ENCODE peak calls at places on chromosomes 2 and 18, in seven cellular contexts. One of them, this sample, is unnamed.
A peak's percentile ranks its signal among the peaks of the same experiment; 100 is the strongest.

GRCh38 chr18:11866329-11866728 is 15.1 kb downstream of the CHMP1B start:
- DNase-seq in HCT116: no peak
- DNase-seq in H1: no peak
- DNase-seq in HepG2: no peak
- DNase-seq in GM12878: no peak
- DNase-seq in SK-N-SH: no peak
- DNase-seq in K562: no peak
- DNase-seq in this sample: no peak

GRCh38 chr18:43596106-43596712 is 318.9 kb upstream of the SYT4 start:
- DNase-seq in HCT116: no peak
- DNase-seq in H1: no peak
- DNase-seq in HepG2: peak; percentile 13
- DNase-seq in GM12878: no peak
- DNase-seq in SK-N-SH: peak; percentile 61
- DNase-seq in K562: peak; percentile 2
- DNase-seq in this sample: peak; percentile 38

GRCh38 chr18:48085781-48086487 is 155.5 kb upstream of the SMAD2 start:
- DNase-seq in HCT116: no peak
- DNase-seq in H1: no peak
- DNase-seq in HepG2: no peak
- DNase-seq in GM12878: no peak
- DNase-seq in SK-N-SH: no peak
- DNase-seq in K562: no peak
- DNase-seq in this sample: no peak

GRCh38 chr2:102005989-102006885 is 14.5 kb downstream of the IL1R2 start:
- DNase-seq in HCT116: peak; percentile 44
- DNase-seq in H1: peak; percentile 9
- DNase-seq in HepG2: peak; percentile 73
- DNase-seq in GM12878: no peak
- DNase-seq in SK-N-SH: peak; percentile 47
- DNase-seq in K562: peak; percentile 70
- DNase-seq in this sample: peak; percentile 48

GRCh38 chr2:239832995-239833727 is 192.0 kb downstream of the NDUFA10 start:
- DNase-seq in HCT116: no peak
- DNase-seq in H1: no peak
- DNase-seq in HepG2: no peak
- DNase-seq in GM12878: no peak
- DNase-seq in SK-N-SH: peak; percentile 5
- DNase-seq in K562: no peak
- DNase-seq in this sample: no peak

GRCh38 chr18:939958-940357 is 35.3 kb downstream of the ADCYAP1 start:
- DNase-seq in HCT116: no peak
- DNase-seq in H1: no peak
- DNase-seq in HepG2: no peak
- DNase-seq in GM12878: no peak
- DNase-seq in SK-N-SH: no peak
- DNase-seq in K562: no peak
- DNase-seq in this sample: no peak

GRCh38 chr2:9950521-9951271 is 797 bp upstream of the GRHL1 start:
- DNase-seq in HCT116: no peak
- DNase-seq in H1: no peak
- DNase-seq in HepG2: no peak
- DNase-seq in GM12878: no peak
- DNase-seq in SK-N-SH: no peak
- DNase-seq in K562: peak; percentile 65
- DNase-seq in this sample: peak; percentile 59

GRCh38 chr18:55321268-55322175 is 266.5 kb downstream of the TCF4 start:
- DNase-seq in HCT116: no peak
- DNase-seq in H1: no peak
- DNase-seq in HepG2: no peak
- DNase-seq in GM12878: peak; percentile 75
- DNase-seq in SK-N-SH: peak; percentile 39
- DNase-seq in K562: no peak
- DNase-seq in this sample: no peak

GRCh38 chr18:43525149-43525548 is 247.9 kb upstream of the SYT4 start:
- DNase-seq in HCT116: no peak
- DNase-seq in H1: no peak
- DNase-seq in HepG2: no peak
- DNase-seq in GM12878: no peak
- DNase-seq in SK-N-SH: peak; percentile 27
- DNase-seq in K562: no peak
- DNase-seq in this sample: no peak

GRCh38 chr2:27720004-27720551 is 51.4 kb upstream of the MRPL33 start:
- DNase-seq in HCT116: peak; percentile 89
- DNase-seq in H1: no peak
- DNase-seq in HepG2: peak; percentile 54
- DNase-seq in GM12878: no peak
- DNase-seq in SK-N-SH: no peak
- DNase-seq in K562: peak; percentile 40
- DNase-seq in this sample: no peak

GRCh38 chr2:96408631-96409542 is 73.3 kb downstream of the NCAPH start:
- DNase-seq in HCT116: no peak
- DNase-seq in H1: no peak
- DNase-seq in HepG2: peak; percentile 31
- DNase-seq in GM12878: no peak
- DNase-seq in SK-N-SH: no peak
- DNase-seq in K562: no peak
- DNase-seq in this sample: no peak

GRCh38 chr2:189014426-189015138 is 40.4 kb downstream of the COL3A1 start:
- DNase-seq in HCT116: no peak
- DNase-seq in H1: no peak
- DNase-seq in HepG2: no peak
- DNase-seq in GM12878: no peak
- DNase-seq in SK-N-SH: no peak
- DNase-seq in K562: no peak
- DNase-seq in this sample: no peak

GRCh38 chr2:80231421-80231820 is 73.1 kb downstream of the LRRTM1 start:
- DNase-seq in HCT116: no peak
- DNase-seq in H1: no peak
- DNase-seq in HepG2: no peak
- DNase-seq in GM12878: no peak
- DNase-seq in SK-N-SH: no peak
- DNase-seq in K562: no peak
- DNase-seq in this sample: no peak

GRCh38 chr18:26052497-26052896 is 37.9 kb downstream of the SS18 start:
- DNase-seq in HCT116: no peak
- DNase-seq in H1: no peak
- DNase-seq in HepG2: no peak
- DNase-seq in GM12878: no peak
- DNase-seq in SK-N-SH: no peak
- DNase-seq in K562: no peak
- DNase-seq in this sample: no peak

GRCh38 chr2:120205901-120206581 is 17.2 kb downstream of the TMEM185B start:
- DNase-seq in HCT116: no peak
- DNase-seq in H1: no peak
- DNase-seq in HepG2: no peak
- DNase-seq in GM12878: no peak
- DNase-seq in SK-N-SH: peak; percentile 55
- DNase-seq in K562: peak; percentile 57
- DNase-seq in this sample: no peak

GRCh38 chr2:200168641-200169265 is 137.7 kb upstream of the SPATS2L start:
- DNase-seq in HCT116: no peak
- DNase-seq in H1: no peak
- DNase-seq in HepG2: no peak
- DNase-seq in GM12878: no peak
- DNase-seq in SK-N-SH: no peak
- DNase-seq in K562: no peak
- DNase-seq in this sample: no peak

GRCh38 chr2:166805753-166806152 is 82.5 kb upstream of the XIRP2 start:
- DNase-seq in HCT116: no peak
- DNase-seq in H1: no peak
- DNase-seq in HepG2: peak; percentile 24
- DNase-seq in GM12878: no peak
- DNase-seq in SK-N-SH: no peak
- DNase-seq in K562: no peak
- DNase-seq in this sample: no peak

GRCh38 chr2:144511945-144512344 is 8.0 kb downstream of the ZEB2 start:
- DNase-seq in HCT116: no peak
- DNase-seq in H1: no peak
- DNase-seq in HepG2: no peak
- DNase-seq in GM12878: no peak
- DNase-seq in SK-N-SH: no peak
- DNase-seq in K562: no peak
- DNase-seq in this sample: no peak

GRCh38 chr2:235003096-235003775 is 51.4 kb downstream of the SH3BP4 start:
- DNase-seq in HCT116: no peak
- DNase-seq in H1: no peak
- DNase-seq in HepG2: no peak
- DNase-seq in GM12878: no peak
- DNase-seq in SK-N-SH: no peak
- DNase-seq in K562: no peak
- DNase-seq in this sample: no peak

GRCh38 chr18:10928971-10929373 is 220.4 kb downstream of the PIEZO2 start:
- DNase-seq in HCT116: no peak
- DNase-seq in H1: no peak
- DNase-seq in HepG2: no peak
- DNase-seq in GM12878: peak; percentile 87
- DNase-seq in SK-N-SH: no peak
- DNase-seq in K562: no peak
- DNase-seq in this sample: no peak

GRCh38 chr2:5725794-5726463 is 33.7 kb downstream of the SOX11 start:
- DNase-seq in HCT116: no peak
- DNase-seq in H1: peak; percentile 91
- DNase-seq in HepG2: no peak
- DNase-seq in GM12878: no peak
- DNase-seq in SK-N-SH: no peak
- DNase-seq in K562: no peak
- DNase-seq in this sample: no peak

GRCh38 chr2:173869244-173869643 is 95.9 kb downstream of the SP3 start:
- DNase-seq in HCT116: no peak
- DNase-seq in H1: no peak
- DNase-seq in HepG2: no peak
- DNase-seq in GM12878: no peak
- DNase-seq in SK-N-SH: no peak
- DNase-seq in K562: no peak
- DNase-seq in this sample: no peak

GRCh38 chr2:173872714-173873113 is 92.5 kb downstream of the SP3 start:
- DNase-seq in HCT116: no peak
- DNase-seq in H1: no peak
- DNase-seq in HepG2: no peak
- DNase-seq in GM12878: no peak
- DNase-seq in SK-N-SH: no peak
- DNase-seq in K562: no peak
- DNase-seq in this sample: peak; percentile 75

GRCh38 chr2:173866858-173867620 is 98.1 kb downstream of the SP3 start:
- DNase-seq in HCT116: no peak
- DNase-seq in H1: no peak
- DNase-seq in HepG2: no peak
- DNase-seq in GM12878: no peak
- DNase-seq in SK-N-SH: peak; percentile 58
- DNase-seq in K562: no peak
- DNase-seq in this sample: no peak

GRCh38 chr2:173865976-173866857 is 99.0 kb downstream of the SP3 start:
- DNase-seq in HCT116: no peak
- DNase-seq in H1: no peak
- DNase-seq in HepG2: no peak
- DNase-seq in GM12878: no peak
- DNase-seq in SK-N-SH: no peak
- DNase-seq in K562: no peak
- DNase-seq in this sample: no peak

DNA sequence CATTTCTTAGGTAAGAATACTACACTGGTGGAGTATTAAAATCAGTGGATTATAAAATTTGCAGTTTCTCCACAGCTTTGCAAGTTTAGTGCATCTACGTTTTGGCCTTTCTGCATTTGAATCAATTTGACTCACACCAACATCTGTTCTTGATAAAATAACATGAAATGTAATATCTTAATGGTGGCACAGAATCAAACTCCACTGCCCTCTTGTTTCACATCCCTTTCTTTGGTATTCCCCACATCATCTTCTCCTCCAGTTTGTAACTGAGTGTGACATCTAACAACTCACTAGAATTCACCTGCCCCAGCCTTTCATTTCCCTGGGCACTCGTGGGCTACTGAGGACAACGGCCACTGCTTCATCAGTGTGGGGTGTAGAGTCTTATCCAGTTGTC is 95.3 kb downstream of the SP3 start:
- DNase-seq in HCT116: no peak
- DNase-seq in H1: no peak
- DNase-seq in HepG2: no peak
- DNase-seq in GM12878: no peak
- DNase-seq in SK-N-SH: no peak
- DNase-seq in K562: no peak
- DNase-seq in this sample: no peak
- TF ChIP-seq JUND in HCT116: no peak
- TF ChIP-seq JUND in H1: no peak
- TF ChIP-seq JUND in HepG2: no peak
- TF ChIP-seq JUND in GM12878: no peak
- TF ChIP-seq JUND in SK-N-SH: no peak
- TF ChIP-seq JUND in K562: no peak
- TF ChIP-seq JUND in this sample: no peak

GRCh38 chr2:72081450-72081849 is 66.2 kb downstream of the CYP26B1 start:
- DNase-seq in HCT116: no peak
- DNase-seq in H1: no peak
- DNase-seq in HepG2: no peak
- DNase-seq in GM12878: no peak
- DNase-seq in SK-N-SH: no peak
- DNase-seq in K562: no peak
- DNase-seq in this sample: no peak
- TF ChIP-seq JUND in HCT116: no peak
- TF ChIP-seq JUND in H1: no peak
- TF ChIP-seq JUND in HepG2: no peak
- TF ChIP-seq JUND in GM12878: no peak
- TF ChIP-seq JUND in SK-N-SH: no peak
- TF ChIP-seq JUND in K562: no peak
- TF ChIP-seq JUND in this sample: no peak

DNA sequence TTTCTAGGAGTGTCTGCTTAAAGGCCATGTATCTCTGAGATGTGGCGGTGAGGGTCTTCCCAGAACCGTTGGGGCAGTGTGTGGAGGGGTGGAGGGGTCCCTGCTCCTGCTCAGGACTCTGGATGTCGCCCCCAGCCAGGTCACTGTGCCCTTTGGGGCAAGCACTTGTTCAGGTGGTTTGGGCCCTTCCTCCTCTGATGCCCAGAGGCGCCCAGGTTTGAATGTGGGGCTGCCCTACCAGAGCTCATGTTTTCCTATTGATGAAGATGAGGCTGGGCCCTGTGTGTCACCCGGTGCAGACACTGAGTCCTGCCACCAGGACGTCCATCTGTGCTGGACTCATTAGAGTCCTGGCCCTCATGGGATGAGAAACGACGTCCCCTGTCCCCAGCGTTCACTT is 14.3 kb upstream of the PER2 start:
- DNase-seq in HCT116: no peak
- DNase-seq in H1: no peak
- DNase-seq in HepG2: no peak
- DNase-seq in GM12878: no peak
- DNase-seq in SK-N-SH: no peak
- DNase-seq in K562: no peak
- DNase-seq in this sample: no peak
- TF ChIP-seq JUND in HCT116: no peak
- TF ChIP-seq JUND in H1: no peak
- TF ChIP-seq JUND in HepG2: no peak
- TF ChIP-seq JUND in GM12878: no peak
- TF ChIP-seq JUND in SK-N-SH: no peak
- TF ChIP-seq JUND in K562: no peak
- TF ChIP-seq JUND in this sample: no peak

DNA sequence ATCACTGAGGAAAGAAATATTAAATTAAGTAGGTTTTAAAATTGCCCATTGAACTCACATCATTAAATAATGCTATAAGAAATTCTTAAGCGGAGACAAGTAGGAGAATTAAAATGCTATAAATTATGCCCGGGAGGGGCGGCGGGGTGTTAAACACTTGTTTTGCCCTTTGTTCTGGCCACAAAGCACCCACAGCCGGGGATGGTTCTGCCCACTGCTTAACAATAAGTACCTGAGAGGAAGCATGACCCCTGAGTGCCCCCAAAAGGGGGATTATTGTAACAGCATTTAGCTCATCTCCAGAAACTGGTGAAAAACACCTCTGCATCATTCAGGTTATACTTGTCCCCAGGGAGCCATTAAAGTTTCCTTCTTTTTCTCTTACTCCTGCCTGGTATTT is 332.7 kb upstream of the POU3F3 start:
- DNase-seq in HCT116: no peak
- DNase-seq in H1: peak; percentile 38
- DNase-seq in HepG2: peak; percentile 15
- DNase-seq in GM12878: no peak
- DNase-seq in SK-N-SH: peak; percentile 20
- DNase-seq in K562: no peak
- DNase-seq in this sample: peak; percentile 19
- TF ChIP-seq JUND in HCT116: no peak
- TF ChIP-seq JUND in H1: no peak
- TF ChIP-seq JUND in HepG2: no peak
- TF ChIP-seq JUND in GM12878: no peak
- TF ChIP-seq JUND in SK-N-SH: no peak
- TF ChIP-seq JUND in K562: no peak
- TF ChIP-seq JUND in this sample: no peak

This sample was measured in T47D.